ENCODE peak calls at places on chromosomes 12 and 14, in four cellular contexts. W, B, Z and U are unnamed samples.

GRCh38 chr12:108804361-108804949 is 52.9 kb downstream of the SSH1 start:
- DNase-seq in W (no peak), B (no peak), Z (no peak), U (no peak)

GRCh38 chr12:113174461-113175384 is 10.6 kb downstream of the DDX54 start:
- DNase-seq in W (peak; percentile 80), B (peak; percentile 79), Z (peak; percentile 78), U (no peak)

GRCh38 chr12:31201382-31201781 is 124.6 kb downstream of the SINHCAF start:
- DNase-seq in W (no peak), B (no peak), Z (no peak), U (no peak)

GRCh38 chr12:124888203-124888602 is 24.5 kb upstream of the SCARB1 start:
- DNase-seq in W (no peak), B (no peak), Z (no peak), U (no peak)

GRCh38 chr12:59736359-59736758 is 140.5 kb downstream of the SLC16A7 start:
- DNase-seq in W (no peak), B (no peak), Z (no peak), U (no peak)

GRCh38 chr12:34233618-34234017 is 211.3 kb downstream of the ALG10 start:
- DNase-seq in W (no peak), B (no peak), Z (no peak), U (no peak)

GRCh38 chr14:71108398-71109114 is 201.3 kb downstream of the PCNX1 start:
- DNase-seq in W (no peak), B (no peak), Z (no peak), U (no peak)

GRCh38 chr14:42159138-42159537 is 552.5 kb downstream of the LRFN5 start:
- DNase-seq in W (no peak), B (no peak), Z (no peak), U (no peak)

GRCh38 chr14:89921896-89922548 is 32.5 kb downstream of the EFCAB11 start:
- DNase-seq in W (no peak), B (no peak), Z (peak; percentile 7), U (no peak)

GRCh38 chr14:23103581-23103980 is 1.2 kb downstream of the CIROP start:
- DNase-seq in W (no peak), B (no peak), Z (no peak), U (no peak)

GRCh38 chr12:84813780-84814663 is 98.6 kb downstream of the SLC6A15 start:
- DNase-seq in W (no peak), B (no peak), Z (no peak), U (no peak)

GRCh38 chr14:75132374-75133086 is 5.7 kb upstream of the NEK9 start:
- DNase-seq in W (peak; percentile 30), B (peak; percentile 43), Z (peak; percentile 46), U (peak; percentile 23)

GRCh38 chr14:90495357-90496276 is 98.8 kb downstream of the CALM1 start:
- DNase-seq in W (peak; percentile 54), B (peak; percentile 84), Z (peak; percentile 67), U (no peak)

GRCh38 chr14:22847661-22848341 is 11.4 kb downstream of the MMP14 start:
- DNase-seq in W (no peak), B (no peak), Z (no peak), U (no peak)

GRCh38 chr12:116861331-116861730 is 19.9 kb downstream of the HRK start:
- DNase-seq in W (no peak), B (peak; percentile 60), Z (no peak), U (no peak)

GRCh38 chr12:25876383-25877045 is 82.0 kb upstream of the RASSF8 start:
- DNase-seq in W (no peak), B (no peak), Z (no peak), U (no peak)

GRCh38 chr12:118359541-118359915 is 13.2 kb downstream of the TAOK3 start:
- DNase-seq in W (no peak), B (no peak), Z (no peak), U (no peak)

GRCh38 chr12:111089616-111090015 is 169.2 kb upstream of the MYL2 start:
- DNase-seq in W (no peak), B (no peak), Z (no peak), U (no peak)

GRCh38 chr12:90058721-90059120 is 350.1 kb upstream of the ATP2B1 start:
- DNase-seq in W (no peak), B (no peak), Z (peak; percentile 4), U (no peak)

GRCh38 chr12:128661216-128661550 is 162.6 kb downstream of the SLC15A4 start:
- DNase-seq in W (no peak), B (no peak), Z (no peak), U (no peak)

GRCh38 chr14:83975435-83976222 is 1554.3 kb upstream of the FLRT2 start:
- DNase-seq in W (no peak), B (peak; percentile 32), Z (no peak), U (no peak)

GRCh38 chr14:51862171-51862838 is 1.9 kb downstream of the GNG2 start:
- DNase-seq in W (no peak), B (no peak), Z (no peak), U (no peak)

GRCh38 chr14:60183724-60184596 is 18.8 kb upstream of the DHRS7 start:
- DNase-seq in W (no peak), B (no peak), Z (no peak), U (no peak)

GRCh38 chr12:131085816-131086591 is 132.3 kb downstream of the ADGRD1 start:
- DNase-seq in W (peak; percentile 1), B (no peak), Z (no peak), U (no peak)

GRCh38 chr12:69886101-69886500 is 61.1 kb downstream of the MYRFL start:
- DNase-seq in W (no peak), B (no peak), Z (no peak), U (no peak)

GRCh38 chr12:42985506-42985905 is 396.0 kb upstream of the PRICKLE1 start:
- DNase-seq in W (no peak), B (peak; percentile 79), Z (no peak), U (no peak)

GRCh38 chr14:78319411-78319810 is 149.2 kb downstream of the NRXN3 start:
- DNase-seq in W (no peak), B (no peak), Z (no peak), U (no peak)

GRCh38 chr14:99562848-99563748 is 40.9 kb downstream of the CCDC85C start:
- DNase-seq in W (peak; percentile 93), B (peak; percentile 96), Z (peak; percentile 33), U (no peak)

GRCh38 chr14:81519200-81519998 is 14.3 kb downstream of the SEL1L start:
- DNase-seq in W (no peak), B (no peak), Z (no peak), U (peak; percentile 52)

GRCh38 chr12:91111366-91112321 is at the start of gene LUM:
- DNase-seq in W (peak; percentile 18), B (no peak), Z (no peak), U (no peak)

GRCh38 chr12:9646794-9647622 is 22.5 kb upstream of the CLEC2D start:
- DNase-seq in W (no peak), B (no peak), Z (no peak), U (no peak)

GRCh38 chr14:71526388-71526787 is 405.8 kb upstream of the RGS6 start:
- DNase-seq in W (no peak), B (no peak), Z (no peak), U (no peak)